ENCODE peak calls at places on chromosomes 2 and 18, in five cellular contexts. D is neuronal stem cell, N is IMR-90, S is mesenchymal stem cell, G is mesendoderm. C is an unnamed sample.
A peak's percentile ranks its signal among the peaks of the same experiment; 100 is the strongest.

GRCh38 chr2:213411582-213412289 is 127.5 kb downstream of the SPAG16 start:
- DNase-seq in D (no peak), N (no peak), S (no peak), G (no peak), C (no peak)

GRCh38 chr2:226578879-226579278 is 220.7 kb downstream of the IRS1 start:
- DNase-seq in D (no peak), N (peak; percentile 30), S (peak; percentile 39), G (no peak), C (peak; percentile 67)

GRCh38 chr2:36538345-36538744 is 59.6 kb downstream of the FEZ2 start:
- DNase-seq in D (no peak), N (no peak), S (peak; percentile 37), G (no peak), C (no peak)

GRCh38 chr2:170932166-170932565 is 3.1 kb downstream of the GORASP2 start:
- DNase-seq in D (no peak), N (no peak), S (no peak), G (no peak), C (no peak)

GRCh38 chr2:12577567-12577966 is 139.2 kb upstream of the TRIB2 start:
- DNase-seq in D (no peak), N (no peak), S (no peak), G (no peak), C (no peak)

GRCh38 chr18:7488571-7488970 is 78.5 kb upstream of the PTPRM start:
- DNase-seq in D (no peak), N (no peak), S (no peak), G (peak; percentile 41), C (peak; percentile 20)

GRCh38 chr2:396903-397302 is 109.0 kb upstream of the ALKAL2 start:
- DNase-seq in D (no peak), N (no peak), S (no peak), G (no peak), C (no peak)

GRCh38 chr2:239154971-239155805 is 245.6 kb downstream of the HDAC4 start:
- DNase-seq in D (no peak), N (no peak), S (no peak), G (no peak), C (no peak)

GRCh38 chr2:72847916-72848315 is 22.1 kb upstream of the EXOC6B start:
- DNase-seq in D (no peak), N (no peak), S (no peak), G (no peak), C (no peak)

GRCh38 chr18:58505181-58505580 is 123.7 kb downstream of the ALPK2 start:
- DNase-seq in D (no peak), N (no peak), S (no peak), G (no peak), C (no peak)

GRCh38 chr18:76972838-76973237 is 150.5 kb downstream of the ZNF236 start:
- DNase-seq in D (no peak), N (no peak), S (no peak), G (no peak), C (no peak)

GRCh38 chr2:48414980-48415764 is 114.8 kb upstream of the STON1 start:
- DNase-seq in D (no peak), N (no peak), S (peak; percentile 67), G (peak; percentile 13), C (peak; percentile 91)

GRCh38 chr2:225559090-225559489 is 159.6 kb downstream of the NYAP2 start:
- DNase-seq in D (no peak), N (no peak), S (no peak), G (no peak), C (no peak)

GRCh38 chr2:112601754-112602153 is 17.3 kb downstream of the CHCHD5 start:
- DNase-seq in D (no peak), N (no peak), S (no peak), G (no peak), C (peak; percentile 43)

GRCh38 chr2:135600915-135601314 is 69.6 kb downstream of the R3HDM1 start:
- DNase-seq in D (no peak), N (peak; percentile 28), S (peak; percentile 11), G (no peak), C (peak; percentile 30)

GRCh38 chr2:126370208-126370607 is 285.8 kb upstream of the GYPC start:
- DNase-seq in D (no peak), N (no peak), S (peak; percentile 56), G (no peak), C (no peak)

GRCh38 chr2:169806586-169806985 is 7.9 kb downstream of the SSB start:
- DNase-seq in D (no peak), N (no peak), S (no peak), G (no peak), C (no peak)

GRCh38 chr2:128197059-128197458 is 106.1 kb downstream of the UGGT1 start:
- DNase-seq in D (no peak), N (no peak), S (no peak), G (no peak), C (no peak)

GRCh38 chr2:62114564-62114963 is 81.4 kb upstream of the B3GNT2 start:
- DNase-seq in D (no peak), N (no peak), S (peak; percentile 38), G (peak; percentile 45), C (no peak)

DNA sequence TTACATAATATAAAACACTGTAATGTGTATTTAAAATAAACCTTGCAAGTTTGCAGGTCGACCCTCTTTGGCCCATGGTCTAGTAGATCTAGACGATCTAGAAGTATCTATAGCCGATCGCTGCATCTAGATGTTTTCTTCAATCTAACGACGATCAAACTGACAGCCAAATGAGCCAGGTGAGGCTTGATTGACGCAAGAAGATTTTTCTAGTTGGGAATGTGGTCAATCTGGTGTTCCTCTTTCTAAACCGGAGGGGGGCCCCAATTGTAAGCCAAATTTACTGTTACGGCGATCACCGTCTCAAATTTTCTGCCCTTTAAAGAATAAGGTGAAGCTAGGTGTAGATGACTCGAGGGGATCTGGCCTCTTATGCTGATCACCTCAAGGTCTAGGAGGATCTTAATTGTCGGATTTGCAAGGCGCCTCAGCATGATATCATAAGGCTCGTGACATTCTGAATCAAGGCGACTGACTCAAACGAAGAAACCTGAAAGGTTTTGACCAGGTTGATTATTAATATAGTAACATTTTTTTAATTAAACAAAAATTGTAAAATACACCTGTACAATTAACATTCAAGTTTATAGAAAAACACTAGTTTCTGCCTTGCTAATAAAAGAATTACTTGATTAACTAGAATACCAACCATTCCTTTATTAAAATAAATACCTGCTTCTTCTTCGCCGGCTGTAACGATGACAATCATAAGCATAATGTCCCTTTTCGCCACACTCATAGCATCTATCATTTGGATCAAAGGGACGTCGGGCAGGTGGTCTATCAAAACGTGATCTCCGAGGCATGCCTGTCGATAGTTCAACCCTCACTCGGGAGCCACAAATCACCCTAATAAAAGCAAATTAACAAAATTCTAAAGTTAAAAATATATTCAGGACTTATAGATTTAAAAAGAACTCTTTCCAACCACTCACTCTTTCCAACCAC is 2.0 kb downstream of the SRSF7 start:
- DNase-seq in D (no peak), N (no peak), S (no peak), G (no peak), C (no peak)
- H2BK120ac ChIP-seq in D (no peak overlapping the region), N (no peak overlapping the region), S (no peak overlapping the region), G (no peak overlapping the region), C (no peak overlapping the region)

DNA sequence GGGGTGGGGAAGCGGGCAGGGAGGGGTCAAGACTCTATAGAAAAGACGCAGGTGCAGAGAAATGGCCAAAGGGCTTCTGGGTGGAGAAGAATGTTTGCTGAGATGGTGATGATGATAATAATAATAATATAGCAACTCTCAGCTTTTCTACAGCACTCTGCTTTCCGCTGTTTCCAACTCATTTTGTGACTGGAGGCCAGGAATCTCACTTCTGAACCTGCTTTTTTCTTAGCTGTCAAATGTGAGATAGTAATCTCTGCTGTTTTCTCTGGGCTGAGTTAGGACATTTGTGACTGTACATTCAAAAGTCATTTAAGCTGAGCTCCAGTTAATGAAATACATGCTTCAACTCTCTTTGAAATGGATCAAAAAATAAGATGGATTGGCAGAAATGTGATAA is 58.4 kb downstream of the TNS1 start:
- DNase-seq in D (no peak), N (no peak), S (no peak), G (no peak), C (no peak)
- H2BK5ac ChIP-seq in D (no peak overlapping the region), N (no peak overlapping the region), S (no peak overlapping the region), G (no peak overlapping the region), C (no peak overlapping the region)

DNA sequence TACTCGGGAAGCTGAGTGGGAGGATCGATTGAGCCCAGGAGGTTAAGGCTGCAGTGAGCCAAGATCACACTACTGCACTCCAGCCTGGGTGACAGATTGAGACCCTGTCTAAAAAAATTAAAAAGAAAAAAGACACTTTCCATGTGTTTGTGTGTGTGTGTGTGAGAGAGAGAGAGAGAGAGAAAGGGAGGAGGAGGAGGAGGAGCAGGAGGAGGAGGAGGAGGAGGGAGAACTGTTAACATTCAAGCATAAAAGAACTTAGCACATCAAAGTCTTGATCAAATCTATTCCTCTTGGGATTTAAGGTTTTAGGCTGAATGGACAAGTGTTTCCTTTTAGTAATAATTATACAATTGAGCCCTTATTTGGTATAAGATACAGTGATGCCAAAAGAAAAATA is 75.5 kb downstream of the SPOPL start:
- DNase-seq in D (no peak), N (no peak), S (no peak), G (no peak), C (no peak)
- H2BK120ac ChIP-seq in D (no peak overlapping the region), N (no peak overlapping the region), S (no peak overlapping the region), G (no peak overlapping the region), C (no peak overlapping the region)

GRCh38 chr2:29390131-29390530 is 274.9 kb downstream of the CLIP4 start:
- DNase-seq in D (no peak), N (no peak), S (no peak), G (peak; percentile 50), C (no peak)

GRCh38 chr2:29389686-29390085 is 274.5 kb downstream of the CLIP4 start:
- DNase-seq in D (no peak), N (no peak), S (no peak), G (no peak), C (peak; percentile 41)

GRCh38 chr2:29392774-29393173 is 277.6 kb downstream of the CLIP4 start:
- DNase-seq in D (no peak), N (no peak), S (no peak), G (no peak), C (no peak)

GRCh38 chr2:29382486-29382885 is 267.3 kb downstream of the CLIP4 start:
- DNase-seq in D (no peak), N (no peak), S (peak; percentile 3), G (no peak), C (no peak)

DNA sequence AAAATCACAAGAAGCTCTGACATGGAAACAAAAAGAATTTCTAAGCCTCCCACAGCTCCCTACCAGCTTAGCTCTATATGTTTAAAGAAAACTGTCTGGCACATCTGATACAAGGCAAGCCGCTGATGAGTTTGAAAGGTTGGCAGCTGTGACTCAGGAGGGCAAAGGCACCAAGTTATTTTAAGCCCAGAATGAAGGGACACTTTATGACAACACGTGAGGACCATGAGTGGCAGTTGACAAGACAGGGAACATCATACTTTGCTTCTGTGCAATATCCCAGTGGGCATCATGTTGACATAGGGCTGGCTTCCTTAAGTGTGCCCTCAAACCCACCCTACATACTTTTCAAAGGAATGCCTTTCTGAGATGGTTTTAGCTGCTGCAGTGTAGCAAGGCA is 272.9 kb downstream of the CLIP4 start:
- DNase-seq in D (no peak), N (no peak), S (no peak), G (no peak), C (no peak)
- H2BK5ac ChIP-seq in D (no peak overlapping the region), N (no peak overlapping the region), S (no peak overlapping the region), G (no peak overlapping the region), C (no peak overlapping the region)

DNA sequence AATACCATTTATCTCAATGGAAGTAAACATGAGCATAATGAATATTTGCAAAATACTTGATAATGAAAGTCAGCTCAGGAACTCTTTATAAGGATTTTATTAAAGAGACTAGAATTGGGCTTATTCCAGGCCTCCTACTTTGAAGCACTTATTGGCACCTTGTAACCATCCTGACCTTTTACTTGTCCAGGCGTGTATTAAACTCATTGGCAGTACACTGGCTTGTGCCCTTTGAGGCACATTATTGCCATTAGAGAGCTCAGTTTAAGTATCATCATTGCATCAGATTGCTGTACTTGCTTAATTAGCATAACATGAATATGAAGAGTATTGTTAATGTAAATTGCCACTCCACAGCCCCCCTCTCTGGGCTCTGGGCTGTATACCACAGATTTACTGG is 72.4 kb downstream of the XIRP2 start:
- DNase-seq in D (no peak), N (no peak), S (no peak), G (no peak), C (no peak)
- H2BK120ac ChIP-seq in D (no peak overlapping the region), N (no peak overlapping the region), S (no peak overlapping the region), G (no peak overlapping the region), C (no peak overlapping the region)

C was measured in trophoblast cell.